ENCODE peak calls at places on chromosomes 4 and X, in nine cellular contexts. U is suprapubic skin, X is upper lobe of left lung, Q is body of pancreas, K is transverse colon, D is heart left ventricle, W is sigmoid colon, R is IMR-90, P is A549. I is an unnamed sample.

GRCh38 chr4:165331823-165332222 is 4.4 kb downstream of the MSMO1 start:
- DNase-seq in D (no peak), W (no peak), U (no peak), P (no peak), Q (no peak), R (no peak), K (no peak), X (no peak), I (no peak)

GRCh38 chr4:47085661-47086060 is 54.3 kb downstream of the GABRB1 start:
- DNase-seq in X (no peak), R (no peak), Q (no peak), K (no peak), D (no peak), P (no peak), U (no peak), W (no peak), I (no peak)

GRCh38 chr4:74038161-74039064 is at the start of gene CXCL3:
- DNase-seq in D (peak), X (peak), Q (peak), P (peak), R (peak), W (peak), K (peak), U (peak), I (peak)

GRCh38 chr4:76856183-76856969 is 41.6 kb downstream of the SOWAHB start:
- DNase-seq in D (no peak), K (peak), Q (peak), P (no peak), W (no peak), X (no peak), R (peak), U (no peak), I (no peak)

GRCh38 chr4:130479020-130479419 is 1383.1 kb downstream of the C4orf33 start:
- DNase-seq in X (no peak), K (no peak), Q (no peak), P (no peak), U (no peak), R (peak), D (no peak), W (no peak), I (no peak)

GRCh38 chrX:124476562-124476961 is 130.2 kb downstream of the SH2D1A start:
- DNase-seq in K (no peak), U (no peak), X (no peak), Q (no peak), R (no peak), P (no peak), W (no peak), D (no peak), I (no peak)

GRCh38 chr4:152047451-152047850 is 286.6 kb upstream of the GATB start:
- DNase-seq in R (no peak), X (no peak), U (no peak), W (no peak), D (no peak), K (no peak), Q (no peak), P (no peak), I (no peak)

GRCh38 chr4:90024519-90024918 is 102.7 kb upstream of the CCSER1 start:
- DNase-seq in U (no peak), D (no peak), Q (no peak), W (no peak), K (no peak), P (no peak), X (no peak), R (no peak), I (no peak)

GRCh38 chr4:168765726-168766125 is 244.3 kb downstream of the CBR4 start:
- DNase-seq in X (no peak), D (peak), K (peak), R (peak), U (no peak), P (no peak), W (no peak), Q (peak), I (no peak)

GRCh38 chrX:7771788-7772438 is 71.1 kb upstream of the VCX start:
- DNase-seq in Q (peak), P (no peak), W (no peak), K (peak), R (no peak), D (no peak), U (no peak), X (no peak), I (no peak)

GRCh38 chr4:25795566-25796454 is 67.0 kb downstream of the SEL1L3 start:
- DNase-seq in X (no peak), W (no peak), D (no peak), R (peak), P (no peak), K (no peak), U (no peak), Q (no peak), I (no peak)

GRCh38 chr4:83701041-83701440 is 165.1 kb downstream of the GPAT3 start:
- DNase-seq in K (no peak), X (no peak), Q (no peak), W (no peak), P (no peak), D (no peak), R (no peak), U (no peak), I (no peak)

GRCh38 chr4:33411182-33411581 is 2691.0 kb downstream of the PCDH7 start:
- DNase-seq in W (no peak), P (no peak), D (no peak), Q (no peak), K (no peak), U (no peak), X (no peak), R (no peak), I (no peak)

GRCh38 chrX:132094169-132094568 is 33.7 kb downstream of the FRMD7 start:
- DNase-seq in R (no peak), Q (no peak), W (no peak), K (no peak), P (no peak), X (no peak), D (no peak), U (no peak), I (no peak)

GRCh38 chr4:139922625-139923024 is 231.4 kb downstream of the MAML3 start:
- DNase-seq in W (no peak), Q (peak), R (peak), D (peak), K (no peak), X (no peak), P (no peak), U (no peak), I (no peak)

GRCh38 chr4:155903453-155903852 is at the start of gene TDO2:
- DNase-seq in P (no peak), Q (no peak), R (no peak), X (no peak), W (no peak), U (no peak), D (no peak), K (no peak), I (no peak)

GRCh38 chr4:160180206-160180605 is 1077.3 kb downstream of the RAPGEF2 start:
- DNase-seq in W (no peak), K (no peak), Q (no peak), P (no peak), U (no peak), D (no peak), X (no peak), R (no peak), I (no peak)

GRCh38 chrX:17192111-17192510 is 182.9 kb upstream of the NHS start:
- DNase-seq in D (no peak), U (no peak), K (no peak), Q (no peak), W (no peak), P (no peak), R (no peak), X (no peak), I (no peak)

GRCh38 chrX:85159644-85160043 is 83.9 kb downstream of the SATL1 start:
- DNase-seq in Q (no peak), U (no peak), W (no peak), D (no peak), P (no peak), X (no peak), K (no peak), R (no peak), I (no peak)

GRCh38 chr4:629916-630641 is 4.7 kb downstream of the PDE6B start:
- DNase-seq in P (no peak), X (no peak), D (no peak), K (no peak), U (no peak), R (no peak), Q (no peak), W (peak), I (no peak)

GRCh38 chr4:99074816-99075215 is 13.8 kb downstream of the ADH5 start:
- DNase-seq in R (no peak), K (no peak), X (peak), P (no peak), Q (no peak), U (no peak), W (no peak), D (no peak), I (no peak)

GRCh38 chr4:155442267-155443105 is 65.7 kb upstream of the MAP9 start:
- DNase-seq in X (peak), K (peak), D (peak), U (peak), Q (peak), P (peak), R (peak), W (peak), I (peak)

GRCh38 chr4:184282251-184282713 is 64.6 kb upstream of the ENPP6 start:
- DNase-seq in W (no peak), K (peak), R (no peak), P (no peak), X (peak), Q (peak), U (no peak), D (no peak), I (peak)

GRCh38 chr4:77002321-77002720 is 52.8 kb downstream of the SEPTIN11 start:
- DNase-seq in U (no peak), R (peak), D (no peak), Q (no peak), K (no peak), W (no peak), X (no peak), P (no peak), I (no peak)

GRCh38 chrX:43963726-43964125 is 9.5 kb downstream of the NDP start:
- DNase-seq in W (no peak), R (no peak), D (no peak), K (no peak), Q (no peak), P (no peak), X (no peak), U (no peak), I (no peak)

GRCh38 chrX:15790766-15791380 is 589 bp downstream of the ZRSR2 start:
- DNase-seq in K (no peak), P (no peak), R (peak), D (no peak), W (no peak), Q (no peak), X (no peak), U (no peak), I (no peak)

GRCh38 chr4:142516686-142517145 is 329.4 kb downstream of the INPP4B start:
- DNase-seq in W (no peak), Q (no peak), R (peak), X (no peak), D (peak), K (no peak), U (no peak), P (no peak), I (no peak)

GRCh38 chrX:8988456-8988855 is 45.5 kb downstream of the FAM9B start:
- DNase-seq in X (peak), U (no peak), Q (no peak), R (peak), P (no peak), D (no peak), K (no peak), W (no peak), I (no peak)

GRCh38 chr4:84632092-84632491 is 49.2 kb downstream of the CDS1 start:
- DNase-seq in X (no peak), Q (no peak), R (peak), W (no peak), U (no peak), P (no peak), D (no peak), K (no peak), I (no peak)

GRCh38 chrX:79081895-79082512 is 62.5 kb upstream of the GPR174 start:
- DNase-seq in K (no peak), P (peak), R (peak), X (no peak), Q (peak), D (peak), U (no peak), W (no peak), I (peak)

GRCh38 chrX:114581528-114582263 is 2.2 kb upstream of the HTR2C start:
- DNase-seq in K (no peak), R (no peak), Q (no peak), P (no peak), U (no peak), W (no peak), D (no peak), X (no peak), I (no peak)

GRCh38 chr4:183059797-183060196 is 39.3 kb upstream of the WWC2 start:
- DNase-seq in U (no peak), X (no peak), D (no peak), Q (no peak), W (no peak), R (no peak), P (no peak), K (no peak), I (no peak)

GRCh38 chr4:186067757-186068385 is 1.1 kb upstream of the TLR3 start:
- DNase-seq in X (peak), P (no peak), R (peak), D (peak), Q (peak), K (peak), U (no peak), W (peak), I (no peak)

GRCh38 chrX:153779891-153780677 is 757 bp upstream of the SRPK3 start:
- DNase-seq in K (no peak), D (no peak), R (no peak), Q (no peak), W (no peak), X (no peak), U (no peak), P (no peak), I (no peak)

GRCh38 chr4:107901213-107901934 is 30.0 kb upstream of the CYP2U1 start:
- DNase-seq in P (no peak), R (no peak), Q (no peak), K (no peak), W (no peak), U (no peak), X (no peak), D (no peak), I (no peak)

GRCh38 chrX:96394566-96394965 is 290.1 kb upstream of the DIAPH2 start:
- DNase-seq in R (peak), W (no peak), K (no peak), U (no peak), Q (no peak), P (no peak), D (no peak), X (no peak), I (no peak)

GRCh38 chrX:70480660-70481018 is 36.0 kb downstream of the DLG3 start:
- DNase-seq in K (no peak), X (no peak), W (no peak), P (no peak), Q (no peak), D (peak), U (no peak), R (no peak), I (no peak)

GRCh38 chr4:71074452-71075299 is 81.2 kb downstream of the DCK start:
- DNase-seq in W (no peak), U (no peak), P (no peak), D (peak), K (peak), Q (peak), R (no peak), X (no peak), I (no peak)

GRCh38 chrX:40090050-40090804 is 7.5 kb downstream of the BCOR start:
- DNase-seq in Q (peak), R (no peak), W (no peak), D (peak), K (peak), P (no peak), U (no peak), X (peak), I (peak)

GRCh38 chrX:119468930-119469635 is 839 bp downstream of the SLC25A5 start:
- DNase-seq in K (peak), X (peak), D (peak), R (peak), U (peak), Q (peak), W (peak), P (peak), I (peak)
- TF ChIP-seq POLR2A in K (no peak), X (no peak), D (no peak), R (peak), U (no peak), Q (no peak), W (no peak), P (peak), I (peak)

GRCh38 chr4:146340798-146341197 is 126.5 kb downstream of the REELD1 start:
- DNase-seq in W (no peak), Q (no peak), X (no peak), P (no peak), R (peak), K (no peak), D (no peak), U (no peak), I (peak)

GRCh38 chr4:146346276-146346675 is 131.9 kb downstream of the REELD1 start:
- DNase-seq in D (no peak), Q (no peak), K (no peak), W (no peak), U (no peak), X (no peak), R (no peak), P (no peak), I (no peak)

GRCh38 chr4:146343776-146344175 is 129.4 kb downstream of the REELD1 start:
- DNase-seq in D (no peak), W (no peak), Q (no peak), X (no peak), P (no peak), K (no peak), R (no peak), U (no peak), I (no peak)

GRCh38 chr4:146343199-146343598 is 128.9 kb downstream of the REELD1 start:
- DNase-seq in K (no peak), D (no peak), R (no peak), P (no peak), Q (no peak), U (no peak), W (no peak), X (no peak), I (no peak)

GRCh38 chr4:146342600-146343192 is 128.4 kb downstream of the REELD1 start:
- DNase-seq in U (no peak), P (peak), R (peak), K (no peak), X (no peak), D (no peak), W (no peak), Q (peak), I (peak)
- TF ChIP-seq POLR2A in U (no peak), P (no peak), R (no peak), K (no peak), X (no peak), D (no peak), W (no peak), Q (no peak), I (no peak)

GRCh38 chr4:11799182-11799581 is 370.5 kb upstream of the HS3ST1 start:
- DNase-seq in U (no peak), R (no peak), P (no peak), X (no peak), D (no peak), W (no peak), K (peak), Q (no peak), I (no peak)

GRCh38 chr4:11805837-11806236 is 377.1 kb upstream of the HS3ST1 start:
- DNase-seq in U (no peak), D (no peak), R (peak), X (no peak), Q (no peak), P (peak), W (no peak), K (no peak), I (no peak)

GRCh38 chr4:11801466-11802446 is 373.1 kb upstream of the HS3ST1 start:
- DNase-seq in W (no peak), D (no peak), R (no peak), Q (no peak), U (no peak), K (no peak), X (no peak), P (no peak), I (no peak)
- TF ChIP-seq POLR2A in W (no peak), D (no peak), R (no peak), Q (no peak), U (no peak), K (no peak), X (no peak), P (no peak), I (no peak)

DNA sequence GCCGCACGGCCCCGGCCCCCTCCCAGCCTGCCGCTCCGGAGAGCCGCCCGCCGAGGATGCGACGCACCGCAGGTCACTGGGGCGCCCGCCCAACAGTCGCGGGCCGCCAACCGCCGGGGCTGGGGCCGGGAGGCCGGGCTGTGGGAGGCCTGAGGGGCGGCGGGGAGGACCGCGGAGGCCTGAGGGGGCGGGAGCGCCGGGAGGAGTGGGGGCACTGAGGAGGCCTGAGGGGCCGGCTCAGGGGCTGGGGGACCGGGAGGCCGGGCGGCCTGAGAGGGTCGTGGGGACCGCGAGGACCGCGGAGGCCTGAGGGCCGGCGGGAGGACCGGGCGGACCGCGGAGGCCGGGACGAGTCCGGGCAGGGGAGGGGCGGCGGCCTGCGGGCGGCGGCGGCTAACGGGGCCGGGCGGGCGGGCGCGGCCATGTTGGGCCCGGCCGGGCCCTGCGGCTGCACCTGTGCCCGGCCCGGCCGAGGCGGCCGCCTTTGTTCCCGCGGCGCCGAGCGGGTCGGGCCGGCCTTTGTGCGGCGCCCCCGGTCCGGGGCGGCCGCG is 353 bp downstream of the NSD2 start:
- DNase-seq in R (no peak), P (no peak), Q (peak), W (peak), U (no peak), X (no peak), K (peak), D (peak), I (peak)
- TF ChIP-seq POLR2A in R (no peak), P (no peak), Q (no peak), W (no peak), U (no peak), X (no peak), K (no peak), D (no peak), I (no peak)

GRCh38 chrX:134173541-134174272 is 63.3 kb upstream of the CCDC160 start:
- DNase-seq in D (no peak), K (no peak), X (no peak), U (no peak), P (no peak), W (no peak), Q (no peak), R (no peak), I (no peak)
- TF ChIP-seq POLR2A in D (no peak), K (no peak), X (no peak), U (no peak), P (no peak), W (no peak), Q (no peak), R (no peak), I (no peak)

GRCh38 chr4:2811830-2812599 is 19.1 kb downstream of the SH3BP2 start:
- DNase-seq in P (no peak), W (peak), D (peak), U (peak), Q (peak), R (peak), X (peak), K (peak), I (peak)
- TF ChIP-seq POLR2A in P (no peak), W (no peak), D (no peak), U (no peak), Q (peak), R (no peak), X (no peak), K (peak), I (peak)

I was measured in erythroblast.